ENCODE peak calls at places on chromosomes 12 and 14, in nine cellular contexts. F, N, M, I, W, P, A, U and K are unnamed samples. For H3K4me1, the result is how much of the 10 kb centered on the place peaks cover.

GRCh38 chr12:117684471-117684870 is 284.3 kb downstream of the KSR2 start:
- DNase-seq in I (no peak), N (no peak), F (no peak), U (no peak), M (no peak), W (no peak), A (no peak), P (no peak), K (no peak)

GRCh38 chr14:33567736-33568124 is 383.1 kb downstream of the EGLN3 start:
- DNase-seq in F (peak), N (no peak), W (no peak), U (no peak), P (no peak), M (no peak), A (no peak), I (no peak), K (no peak)

GRCh38 chr14:90060965-90061848 is 587 bp upstream of the KCNK13 start:
- DNase-seq in W (no peak), U (no peak), N (peak), A (no peak), M (no peak), I (peak), F (no peak), P (peak), K (no peak)

GRCh38 chr12:93939641-93940040 is 208.7 kb upstream of the PLXNC1 start:
- DNase-seq in I (no peak), A (no peak), N (no peak), P (no peak), U (no peak), W (no peak), M (no peak), F (no peak), K (no peak)

GRCh38 chr12:48388430-48388829 is 37.7 kb upstream of the ZNF641 start:
- DNase-seq in I (no peak), P (no peak), W (no peak), F (peak), U (no peak), N (no peak), A (no peak), M (no peak), K (no peak)

GRCh38 chr14:80584638-80585505 is 356.7 kb downstream of the CEP128 start:
- DNase-seq in W (no peak), I (no peak), A (no peak), P (peak), M (no peak), U (peak), N (no peak), F (peak), K (no peak)

GRCh38 chr12:57616383-57617101 is 5.3 kb downstream of the ARHGEF25 start:
- DNase-seq in P (no peak), I (no peak), M (no peak), F (no peak), A (no peak), N (no peak), U (no peak), W (no peak), K (no peak)

GRCh38 chr12:24562761-24563392 is 386.0 kb downstream of the BCAT1 start:
- DNase-seq in P (peak), W (peak), F (no peak), M (peak), A (peak), N (peak), U (peak), I (no peak), K (no peak)

GRCh38 chr12:75560167-75560566 is 48.8 kb upstream of the KRR1 start:
- DNase-seq in W (peak), P (peak), M (no peak), N (no peak), F (peak), U (peak), A (no peak), I (no peak), K (no peak)

GRCh38 chr12:54306925-54307731 is 6.3 kb upstream of the NFE2 start:
- DNase-seq in U (peak), P (no peak), I (peak), M (peak), N (peak), F (peak), W (no peak), A (peak), K (peak)

GRCh38 chr12:124259168-124260066 is 35.5 kb upstream of the RFLNA start:
- DNase-seq in F (no peak), W (no peak), I (no peak), A (no peak), M (no peak), P (no peak), N (peak), U (no peak), K (no peak)

GRCh38 chr12:1350055-1350933 is 244.1 kb downstream of the FBXL14 start:
- DNase-seq in A (no peak), W (no peak), M (no peak), F (peak), N (no peak), I (no peak), U (peak), P (no peak), K (peak)

GRCh38 chr12:68317047-68317667 is 15.0 kb downstream of the MDM1 start:
- DNase-seq in P (peak), A (no peak), U (peak), I (no peak), W (peak), N (no peak), F (peak), M (peak), K (peak)

GRCh38 chr14:53999061-53999488 is 42.5 kb upstream of the BMP4 start:
- DNase-seq in P (peak), U (peak), A (peak), F (no peak), I (no peak), M (no peak), N (no peak), W (no peak), K (no peak)

GRCh38 chr12:93979189-93979588 is 169.2 kb upstream of the PLXNC1 start:
- DNase-seq in I (no peak), U (peak), W (peak), F (peak), N (no peak), M (no peak), P (peak), A (no peak), K (peak)

GRCh38 chr12:48988030-48988649 is 10.0 kb downstream of the WNT1 start:
- DNase-seq in P (peak), N (no peak), F (peak), M (no peak), A (peak), W (peak), I (peak), U (peak), K (peak)

GRCh38 chr14:90721619-90722305 is 94.5 kb downstream of the TTC7B start:
- DNase-seq in N (no peak), F (peak), W (no peak), U (no peak), P (no peak), A (no peak), I (no peak), M (no peak), K (no peak)

GRCh38 chr12:47777741-47778558 is 4.9 kb downstream of the SLC48A1 start:
- DNase-seq in U (no peak), P (no peak), F (no peak), A (peak), M (no peak), W (no peak), I (no peak), N (no peak), K (no peak)

GRCh38 chr14:76810953-76811400 is 1.7 kb downstream of the ANGEL1 start:
- DNase-seq in F (peak), M (no peak), W (peak), P (peak), A (no peak), I (no peak), U (peak), N (no peak), K (peak)

GRCh38 chr12:78290606-78291345 is 460.1 kb downstream of the NAV3 start:
- DNase-seq in M (no peak), I (no peak), P (no peak), U (peak), N (no peak), F (peak), A (no peak), W (no peak), K (no peak)

GRCh38 chr12:18281941-18282340 is 20.6 kb downstream of the PIK3C2G start:
- DNase-seq in F (no peak), A (no peak), P (no peak), N (no peak), I (no peak), W (no peak), U (no peak), M (no peak), K (no peak)

GRCh38 chr14:104442107-104442551 is 137.4 kb upstream of the C14orf180 start:
- DNase-seq in M (no peak), P (no peak), N (peak), U (no peak), F (no peak), W (no peak), A (no peak), I (no peak), K (peak)

GRCh38 chr14:50233335-50234250 is 2.2 kb upstream of the SOS2 start:
- DNase-seq in A (no peak), F (peak), P (no peak), W (no peak), I (no peak), U (no peak), M (no peak), N (no peak), K (no peak)

GRCh38 chr12:119258149-119258548 is 76.4 kb upstream of the CCDC60 start:
- DNase-seq in F (no peak), P (no peak), M (no peak), N (no peak), U (no peak), W (no peak), A (no peak), I (no peak), K (no peak)

GRCh38 chr12:9635014-9635413 is 27.3 kb upstream of the KLRB1 start:
- DNase-seq in W (no peak), I (no peak), F (no peak), U (no peak), M (no peak), P (no peak), N (no peak), A (no peak), K (no peak)

GRCh38 chr12:60235261-60235660 is 639.4 kb downstream of the SLC16A7 start:
- DNase-seq in N (no peak), W (no peak), F (no peak), P (no peak), U (no peak), I (no peak), M (no peak), A (no peak), K (no peak)

GRCh38 chr12:110743571-110744093 is 941 bp upstream of the PPP1CC start:
- DNase-seq in I (peak), F (peak), A (peak), W (no peak), N (peak), P (no peak), U (peak), M (peak), K (peak)

GRCh38 chr12:75991753-75992152 is 39.8 kb downstream of the PHLDA1 start:
- DNase-seq in W (no peak), P (no peak), N (no peak), I (no peak), F (no peak), U (no peak), A (no peak), M (no peak), K (no peak)

DNA sequence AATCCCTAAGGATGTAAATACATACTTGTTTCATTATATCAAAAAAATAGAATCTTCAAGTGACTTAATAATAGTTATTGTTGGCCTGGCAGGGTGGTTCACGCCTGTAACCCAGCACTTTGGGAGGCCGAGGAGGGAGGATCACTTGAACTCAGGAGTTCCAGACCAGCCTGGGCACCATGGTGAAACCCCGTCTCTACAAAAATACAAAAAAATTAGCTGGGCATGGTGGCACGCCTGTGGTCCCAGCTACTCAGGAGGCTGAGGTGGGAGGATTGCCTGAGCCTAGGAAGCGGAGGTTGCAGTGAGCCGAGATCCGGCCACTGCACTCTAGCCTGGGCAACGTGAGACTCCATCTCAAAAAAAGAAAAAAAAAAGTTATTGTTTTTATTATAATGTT is 1.7 kb downstream of the USP15 start:
- DNase-seq in F (no peak), N (no peak), A (no peak), U (no peak), M (no peak), W (no peak), I (no peak), P (no peak), K (no peak)
- H3K4me1 ChIP-seq in F (under half), N (under half), A (half or more), U (under half), M (under half), W (under half), I (under half), P (under half), K (under half)

GRCh38 chr14:69704319-69704718 is 62.6 kb upstream of the SRSF5 start:
- DNase-seq in M (no peak), W (no peak), I (no peak), F (no peak), P (no peak), N (no peak), U (no peak), A (no peak), K (no peak)
- H3K4me1 ChIP-seq in M (under half), W (under half), I (under half), F (under half), P (under half), N (under half), U (under half), A (half or more), K (under half)

GRCh38 chr14:36454599-36455240 is 65.3 kb downstream of the NKX2-1 start:
- DNase-seq in U (peak), N (no peak), I (no peak), A (no peak), W (no peak), P (no peak), F (no peak), M (no peak), K (no peak)
- H3K4me1 ChIP-seq in U (under half), N (under half), I (under half), A (under half), W (under half), P (under half), F (under half), M (under half), K (under half)

GRCh38 chr12:131756441-131756840 is 45.6 kb downstream of the SFSWAP start:
- DNase-seq in P (no peak), U (no peak), W (no peak), N (no peak), M (no peak), A (no peak), F (no peak), I (no peak), K (no peak)
- H3K4me1 ChIP-seq in P (under half), U (under half), W (under half), N (under half), M (under half), A (under half), F (under half), I (under half), K (under half)

GRCh38 chr12:106647793-106648514 is 65.2 kb downstream of the RFX4 start:
- DNase-seq in A (no peak), F (no peak), I (peak), M (no peak), U (no peak), N (no peak), W (no peak), P (no peak), K (peak)

GRCh38 chr12:106646472-106646871 is 63.7 kb downstream of the RFX4 start:
- DNase-seq in W (no peak), N (no peak), F (no peak), P (no peak), A (no peak), M (no peak), U (no peak), I (no peak), K (no peak)

GRCh38 chr12:106644335-106645073 is 61.7 kb downstream of the RFX4 start:
- DNase-seq in N (peak), U (no peak), W (no peak), F (no peak), I (peak), M (no peak), A (no peak), P (no peak), K (no peak)

GRCh38 chr12:106645074-106645421 is 62.2 kb downstream of the RFX4 start:
- DNase-seq in A (peak), W (no peak), M (no peak), I (peak), F (peak), N (peak), P (no peak), U (no peak), K (peak)

DNA sequence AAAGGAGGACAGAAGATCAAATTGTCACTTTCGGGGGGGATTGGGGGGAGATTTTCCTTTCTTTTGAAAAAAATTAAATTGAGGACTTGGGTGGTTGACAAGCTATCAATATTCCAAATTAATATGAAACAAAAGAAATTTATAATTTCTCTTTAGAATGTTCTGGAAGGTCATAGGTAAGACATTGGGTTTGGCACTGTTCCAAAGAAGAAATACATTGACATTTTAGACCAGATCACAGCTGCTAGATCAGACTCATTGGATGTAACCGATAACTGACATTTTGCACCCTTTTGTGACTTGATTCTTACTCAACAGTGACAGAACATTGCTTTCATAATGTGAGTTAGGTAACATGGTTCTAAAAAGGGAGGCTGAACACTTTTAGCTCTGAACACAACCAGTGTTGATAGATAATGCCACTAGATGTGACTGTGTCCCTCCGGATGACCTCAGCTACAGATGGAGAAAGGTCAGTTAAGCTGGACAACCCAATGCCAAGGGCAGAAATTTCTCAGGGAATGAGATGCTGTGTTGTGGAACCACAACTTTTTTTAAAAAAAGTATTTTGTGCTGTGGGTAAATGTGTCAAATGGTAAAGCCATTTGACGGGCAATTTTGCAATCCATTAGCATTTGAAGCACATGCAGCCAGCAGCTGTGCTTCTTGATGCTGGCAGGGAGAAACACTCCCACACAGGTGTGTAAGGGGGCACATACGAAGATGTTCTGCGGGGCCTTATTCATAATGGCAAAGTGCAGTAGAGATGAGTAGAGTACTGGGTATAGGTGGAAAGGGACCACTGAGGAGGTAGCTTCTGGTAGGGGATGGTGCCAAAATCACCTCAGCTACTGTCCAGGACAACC is 62.9 kb downstream of the RFX4 start:
- DNase-seq in P (no peak), U (no peak), W (no peak), A (no peak), I (no peak), M (no peak), N (no peak), F (no peak), K (no peak)
- H3K4me1 ChIP-seq in P (under half), U (under half), W (under half), A (under half), I (under half), M (under half), N (under half), F (under half), K (under half)

GRCh38 chr12:121226399-121226798 is 16.5 kb downstream of the P2RX4 start:
- DNase-seq in F (no peak), A (no peak), W (no peak), U (no peak), M (no peak), N (no peak), I (peak), P (no peak), K (no peak)
- H3K4me1 ChIP-seq in F (under half), A (under half), W (under half), U (under half), M (under half), N (under half), I (under half), P (under half), K (under half)

DNA sequence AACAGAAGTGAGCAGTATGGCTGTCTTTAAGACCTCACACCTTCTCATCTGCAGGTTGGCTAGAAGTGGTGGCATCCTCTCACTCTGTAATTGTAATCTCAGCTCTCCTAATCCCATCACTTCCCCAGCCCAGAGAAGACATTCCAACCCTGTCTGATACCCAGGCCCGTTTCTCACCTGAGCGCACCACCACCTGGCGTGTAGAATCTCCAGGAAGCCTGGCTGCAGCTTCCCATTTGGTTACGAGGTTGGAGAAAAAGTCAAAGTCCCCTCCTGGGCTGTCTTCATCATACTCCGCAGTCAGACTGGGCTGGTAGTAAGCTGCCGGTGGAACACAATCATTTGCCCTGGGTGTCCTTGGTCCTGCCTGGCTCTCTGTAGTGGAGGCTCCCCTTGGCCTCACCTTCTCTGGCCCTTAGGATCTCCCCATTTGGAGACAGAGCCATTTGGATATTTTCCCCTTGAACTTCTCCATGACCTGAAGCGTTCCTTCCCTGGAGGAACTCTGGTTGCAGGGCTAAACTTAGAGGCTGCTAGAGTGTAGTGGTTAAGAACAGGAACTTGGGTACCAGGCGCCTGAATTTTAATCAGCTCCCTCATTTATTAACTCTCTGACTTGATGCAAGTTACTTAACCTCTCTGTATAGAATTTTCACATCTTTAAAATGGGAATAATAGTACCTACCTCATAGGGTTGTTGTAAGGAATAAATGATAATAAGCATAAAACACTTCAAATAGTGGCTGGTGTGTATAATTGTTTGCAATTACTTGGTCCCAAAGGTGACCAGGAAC is 1.8 kb downstream of the SDR39U1 start:
- DNase-seq in I (no peak), U (no peak), N (no peak), A (no peak), F (no peak), W (no peak), P (no peak), M (no peak), K (no peak)
- H3K4me1 ChIP-seq in I (under half), U (under half), N (under half), A (half or more), F (under half), W (under half), P (under half), M (under half), K (under half)